ENCODE peak calls at places on chromosomes 12 and 14, in five cellular contexts. C is GM12878, O is A549, U is HepG2, H is GM23338. E is an unnamed sample.

GRCh38 chr12:81377771-81378170 is 299.9 kb downstream of the ACSS3 start:
- DNase-seq in O (no peak), U (no peak), C (no peak), H (no peak), E (no peak)

GRCh38 chr12:24228371-24228770 is 278.9 kb upstream of the SOX5 start:
- DNase-seq in C (no peak), H (no peak), U (no peak), O (no peak), E (no peak)

GRCh38 chr12:3313655-3314305 is 177.2 kb upstream of the PRMT8 start:
- DNase-seq in O (peak; percentile 52), U (peak; percentile 40), C (no peak), H (peak; percentile 63), E (peak; percentile 12)

GRCh38 chr14:28767851-28768548 is 1.4 kb downstream of the FOXG1 start:
- DNase-seq in U (no peak), O (no peak), C (no peak), H (peak; percentile 94), E (peak; percentile 20)

GRCh38 chr12:26523708-26524150 is 309.3 kb downstream of the ITPR2 start:
- DNase-seq in H (no peak), C (no peak), O (no peak), U (no peak), E (no peak)

GRCh38 chr12:13537623-13538022 is 341.1 kb downstream of the EMP1 start:
- DNase-seq in O (no peak), U (no peak), H (no peak), C (peak; percentile 38), E (no peak)

GRCh38 chr14:79542121-79542520 is 669.2 kb downstream of the DIO2 start:
- DNase-seq in U (no peak), C (no peak), H (no peak), O (no peak), E (no peak)

GRCh38 chr12:102964872-102965271 is 7.4 kb downstream of the ASCL1 start:
- DNase-seq in U (no peak), C (no peak), H (peak; percentile 80), O (peak; percentile 33), E (no peak)

GRCh38 chr14:105340821-105341408 is 26.4 kb downstream of the PACS2 start:
- DNase-seq in U (no peak), O (no peak), C (no peak), H (no peak), E (no peak)

GRCh38 chr12:94640134-94640928 is 10.0 kb downstream of the TMCC3 start:
- DNase-seq in O (no peak), C (peak; percentile 88), U (no peak), H (no peak), E (no peak)

GRCh38 chr12:69655616-69656336 is 43.3 kb downstream of the BEST3 start:
- DNase-seq in O (no peak), U (peak; percentile 67), H (no peak), C (no peak), E (no peak)

GRCh38 chr12:120529641-120530314 is 820 bp upstream of the COQ5 start:
- DNase-seq in O (peak; percentile 67), C (no peak), H (peak; percentile 65), U (peak; percentile 68), E (peak; percentile 45)

GRCh38 chr12:116376354-116377193 is 99.1 kb upstream of the MED13L start:
- DNase-seq in C (no peak), O (peak; percentile 64), U (no peak), H (no peak), E (no peak)

DNA sequence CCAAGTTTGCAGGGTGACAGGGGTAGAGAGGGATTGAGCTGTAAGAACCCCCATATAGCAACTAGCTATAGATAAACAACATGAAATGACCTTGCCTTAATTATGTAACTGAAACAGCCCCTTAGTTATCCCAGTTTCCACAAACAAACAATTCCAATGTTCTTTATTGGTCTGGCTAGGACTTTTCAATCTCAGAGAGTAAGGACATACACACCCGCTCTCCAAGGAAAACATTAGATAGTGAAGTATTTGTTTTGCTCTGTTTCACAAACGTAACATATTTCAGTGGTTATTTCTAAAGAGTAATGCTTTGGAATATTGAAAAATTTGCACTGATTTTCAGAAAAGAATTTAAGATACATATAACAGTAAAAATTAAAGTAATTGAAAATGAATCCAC is 51.6 kb upstream of the GTF2A1 start:
- DNase-seq in U (no peak), H (no peak), O (no peak), C (no peak), E (no peak)
- TF ChIP-seq JUNB in U (no peak), H (no peak), O (no peak), C (no peak), E (no peak)

GRCh38 chr12:45402288-45402687 is 186.4 kb downstream of the ANO6 start:
- DNase-seq in U (no peak), C (no peak), H (no peak), O (no peak), E (no peak)

DNA sequence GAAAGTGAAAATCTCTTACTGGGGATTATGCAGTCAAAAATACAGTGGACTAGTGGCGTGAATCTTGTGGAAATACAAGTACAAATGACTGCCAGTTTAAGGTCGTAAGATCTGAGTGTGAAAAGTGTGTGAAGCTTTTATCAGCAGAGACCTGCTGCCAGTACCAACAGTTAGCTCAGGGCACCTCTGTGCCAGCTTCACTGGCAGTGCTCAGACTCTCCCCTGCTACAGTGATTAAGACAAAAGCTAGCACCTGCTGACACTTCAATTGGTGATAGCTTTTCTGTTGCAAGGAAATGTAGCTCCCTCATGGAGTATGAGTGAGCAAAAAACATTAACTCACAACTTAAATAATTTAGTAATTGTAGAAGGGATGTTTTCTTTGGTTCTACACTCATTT is 185.1 kb downstream of the ANO6 start:
- DNase-seq in U (no peak), C (no peak), H (no peak), O (no peak), E (no peak)
- TF ChIP-seq JUNB in U (no peak), C (no peak), H (no peak), O (no peak), E (no peak)

GRCh38 chr14:67887478-67887877 is 67.9 kb downstream of the RAD51B start:
- DNase-seq in O (no peak), U (no peak), C (no peak), H (no peak), E (no peak)
- TF ChIP-seq JUNB in O (no peak), U (no peak), C (no peak), H (no peak), E (no peak)

GRCh38 chr14:69917287-69917686 is 38.1 kb downstream of the SMOC1 start:
- DNase-seq in C (no peak), U (peak; percentile 18), O (no peak), H (no peak), E (no peak)

GRCh38 chr14:69922198-69922597 is 43.0 kb downstream of the SMOC1 start:
- DNase-seq in H (no peak), O (no peak), U (no peak), C (no peak), E (no peak)

GRCh38 chr14:69916396-69916795 is 37.2 kb downstream of the SMOC1 start:
- DNase-seq in H (no peak), O (no peak), C (no peak), U (no peak), E (no peak)

GRCh38 chr14:69924181-69924580 is 45.0 kb downstream of the SMOC1 start:
- DNase-seq in O (no peak), U (no peak), C (no peak), H (peak; percentile 18), E (no peak)

GRCh38 chr14:69921052-69921451 is 41.8 kb downstream of the SMOC1 start:
- DNase-seq in C (no peak), H (no peak), O (no peak), U (no peak), E (no peak)
- TF ChIP-seq JUNB in C (no peak), H (no peak), O (no peak), U (no peak), E (no peak)

DNA sequence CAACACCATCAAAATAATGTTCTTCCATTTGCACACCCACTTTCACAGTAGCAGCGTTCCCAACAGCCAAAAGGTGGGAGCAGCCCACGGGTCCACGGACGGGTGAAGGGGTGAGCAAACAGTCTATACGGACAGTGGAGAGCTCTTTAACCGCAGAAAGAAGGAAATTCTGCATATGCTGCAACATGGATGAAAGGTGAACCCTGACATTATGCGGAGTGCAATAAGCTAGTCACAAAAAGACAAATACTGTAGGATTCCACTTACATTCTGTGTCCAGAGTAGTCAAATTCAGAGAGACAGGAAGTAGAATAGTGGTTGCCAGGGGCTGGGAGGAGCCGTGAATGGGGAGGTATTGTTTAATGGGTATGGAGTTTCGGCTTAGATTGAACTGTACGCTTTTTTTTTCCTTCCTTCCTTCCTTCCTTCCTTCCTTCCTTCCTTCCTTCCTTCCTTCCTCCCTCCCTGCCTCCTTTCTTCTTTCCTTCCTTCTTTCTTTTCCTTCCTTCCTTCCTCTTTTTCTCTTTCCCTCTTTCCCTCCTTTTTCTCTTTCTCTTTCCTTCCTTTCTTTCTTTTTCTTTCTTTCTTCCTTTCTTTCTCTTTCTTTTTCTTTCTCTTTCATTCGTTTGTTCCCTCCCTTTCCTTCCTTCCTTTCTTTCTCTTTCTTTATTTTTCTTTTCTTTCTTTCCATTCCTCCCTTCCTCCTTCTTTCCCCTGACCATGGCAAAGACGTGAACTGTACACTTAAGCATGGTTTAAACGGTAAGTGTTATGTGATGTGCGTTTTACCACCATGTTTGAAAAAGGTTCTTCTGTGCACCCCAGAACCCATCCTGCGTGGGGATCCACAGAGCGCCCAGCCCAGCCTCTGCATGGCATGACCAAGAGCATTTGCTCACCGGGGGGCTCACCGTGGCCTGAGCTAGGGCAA is 15.9 kb upstream of the ANKRD9 start:
- DNase-seq in C (peak; percentile 27), O (no peak), U (peak; percentile 55), H (no peak), E (peak; percentile 64)
- TF ChIP-seq JUNB in C (no peak), O (no peak), U (no peak), H (no peak), E (no peak)

GRCh38 chr14:63438065-63438757 is 105.0 kb downstream of the PPP2R5E start:
- DNase-seq in C (no peak), H (peak; percentile 36), U (peak; percentile 9), O (peak; percentile 26), E (peak; percentile 14)
- TF ChIP-seq JUNB in C (no peak), H (no peak), U (no peak), O (no peak), E (no peak)